ENCODE peak calls at places on chromosomes 3 and 15, in seven cellular contexts. F is OCI-LY7, V is BJ, U is SK-N-MC, R is adipocyte, A is dorsolateral prefrontal cortex, N is AG09309. W is an unnamed sample.

GRCh38 chr3:105806361-105806760 is 62.5 kb downstream of the CBLB start:
- DNase-seq in U (no peak), N (no peak), A (no peak), R (peak; percentile 60), F (no peak), V (no peak), W (no peak)

GRCh38 chr3:41265823-41266273 is 66.5 kb downstream of the CTNNB1 start:
- DNase-seq in F (no peak), V (no peak), U (no peak), A (no peak), R (peak; percentile 13), N (no peak), W (no peak)

GRCh38 chr3:73480187-73480672 is 144.5 kb downstream of the PDZRN3 start:
- DNase-seq in U (no peak), N (no peak), R (peak; percentile 45), V (no peak), A (no peak), F (no peak), W (no peak)

GRCh38 chr15:78075490-78076230 is 1.9 kb downstream of the TBC1D2B start:
- DNase-seq in U (no peak), R (peak; percentile 86), F (no peak), V (peak; percentile 67), A (peak; percentile 30), N (no peak), W (no peak)

GRCh38 chr3:158808697-158809096 is 6.8 kb downstream of the MFSD1 start:
- DNase-seq in F (no peak), R (no peak), V (no peak), A (no peak), U (no peak), N (peak; percentile 21), W (peak; percentile 80)

GRCh38 chr3:185216587-185216918 is 37.3 kb downstream of the EHHADH start:
- DNase-seq in N (no peak), A (no peak), F (no peak), V (no peak), R (peak; percentile 42), U (no peak), W (no peak)

GRCh38 chr3:153166206-153166605 is 4.2 kb downstream of the RAP2B start:
- DNase-seq in A (no peak), F (no peak), V (no peak), R (no peak), U (no peak), N (no peak), W (peak; percentile 27)

GRCh38 chr3:7309707-7310106 is 448.8 kb downstream of the GRM7 start:
- DNase-seq in U (peak; percentile 60), V (peak; percentile 0), R (no peak), F (no peak), N (no peak), A (no peak), W (no peak)

GRCh38 chr3:42497009-42497731 is 5.3 kb upstream of the VIPR1 start:
- DNase-seq in U (peak; percentile 44), A (no peak), N (peak; percentile 45), F (no peak), V (peak; percentile 30), R (peak; percentile 68), W (no peak)

GRCh38 chr3:171459130-171459941 is 869 bp downstream of the TNIK start:
- DNase-seq in N (no peak), F (no peak), V (no peak), A (peak; percentile 56), U (no peak), R (peak; percentile 37), W (no peak)

GRCh38 chr3:53163459-53164387 is 2.7 kb downstream of the PRKCD start:
- DNase-seq in A (no peak), R (peak; percentile 12), F (peak; percentile 36), V (no peak), N (no peak), U (no peak), W (no peak)
- H3K4me3 ChIP-seq in A (peak overlapping the region; percentile 80), R (peak overlapping the region; percentile 89), F (peak overlapping the region; percentile 96), V (no peak overlapping the region), N (no peak overlapping the region), U (no peak overlapping the region), W (no peak overlapping the region)

GRCh38 chr3:58392191-58392590 is 41.4 kb downstream of the PDHB start:
- DNase-seq in R (no peak), F (no peak), A (no peak), U (no peak), V (no peak), N (no peak), W (no peak)
- H3K4me3 ChIP-seq in R (no peak overlapping the region), F (no peak overlapping the region), A (no peak overlapping the region), U (no peak overlapping the region), V (no peak overlapping the region), N (no peak overlapping the region), W (no peak overlapping the region)

GRCh38 chr3:150925751-150926201 is 20.5 kb upstream of the MINDY4B start:
- DNase-seq in V (no peak), A (no peak), U (no peak), R (no peak), N (no peak), F (peak; percentile 47), W (peak; percentile 17)
- H3K4me3 ChIP-seq in V (no peak overlapping the region), A (peak overlapping the region; percentile 30), U (no peak overlapping the region), R (no peak overlapping the region), N (no peak overlapping the region), F (no peak overlapping the region), W (no peak overlapping the region)

DNA sequence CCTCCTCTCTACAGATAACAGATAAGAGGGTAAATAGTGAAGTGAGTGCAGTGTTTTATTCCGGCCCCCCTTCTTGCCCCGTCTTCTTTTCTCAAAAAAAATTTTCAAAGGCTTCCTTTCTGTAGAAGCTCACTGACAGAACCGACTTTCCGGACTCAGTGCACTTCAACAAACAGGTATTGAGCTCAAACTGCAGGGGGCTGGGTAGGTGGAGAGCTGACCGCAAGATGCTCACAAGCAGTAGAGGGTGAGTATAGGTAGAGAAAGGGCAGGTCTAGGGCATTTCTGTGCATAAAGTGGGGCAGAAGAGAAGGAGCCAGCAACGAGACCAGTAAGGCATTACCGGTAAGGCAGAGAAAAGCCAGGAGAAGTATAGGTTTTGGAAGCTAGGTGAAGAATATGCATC is 97.2 kb downstream of the ST6GAL1 start:
- DNase-seq in V (no peak), A (no peak), N (no peak), F (peak; percentile 57), R (no peak), U (no peak), W (peak; percentile 68)
- H3K4me3 ChIP-seq in V (no peak overlapping the region), A (peak overlapping the region; percentile 32), N (no peak overlapping the region), F (peak overlapping the region; percentile 64), R (no peak overlapping the region), U (no peak overlapping the region), W (no peak overlapping the region)

GRCh38 chr3:43690400-43691119 is at the start of gene ABHD5:
- DNase-seq in V (peak; percentile 73), F (peak; percentile 94), A (peak; percentile 90), N (peak; percentile 75), U (peak; percentile 16), R (peak; percentile 96), W (peak; percentile 93)
- H3K4me3 ChIP-seq in V (peak within 1 kb of the TSS; percentile 84), F (peak within 1 kb of the TSS; percentile 73), A (peak within 1 kb of the TSS; percentile 95), N (peak within 1 kb of the TSS; percentile 73), U (peak within 1 kb of the TSS; percentile 80), R (peak within 1 kb of the TSS; percentile 95), W (peak within 1 kb of the TSS; percentile 70)

DNA sequence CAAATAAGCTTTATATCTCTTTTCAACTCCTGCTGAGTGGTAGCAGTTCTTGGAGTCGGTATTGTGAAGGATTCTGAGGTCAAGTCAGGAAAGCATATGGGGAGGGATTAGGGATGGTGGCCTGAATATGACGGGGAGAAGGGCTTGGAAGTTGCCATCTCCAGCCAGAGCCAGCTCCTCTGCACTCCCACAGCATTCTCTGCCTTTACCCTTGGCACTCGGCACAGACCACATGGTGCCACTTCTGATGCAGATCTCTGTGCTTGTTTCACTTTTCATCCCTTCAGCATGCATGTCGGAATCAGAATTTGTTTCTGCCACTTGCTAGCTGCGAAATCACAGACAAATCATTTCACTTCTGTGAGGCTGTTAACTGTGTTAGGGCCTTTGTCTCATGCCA is 52.5 kb downstream of the RAB11A start:
- DNase-seq in F (no peak), A (peak; percentile 29), N (no peak), U (no peak), R (no peak), V (no peak), W (no peak)
- H3K4me3 ChIP-seq in F (no peak overlapping the region), A (no peak overlapping the region), N (no peak overlapping the region), U (no peak overlapping the region), R (no peak overlapping the region), V (no peak overlapping the region), W (no peak overlapping the region)

DNA sequence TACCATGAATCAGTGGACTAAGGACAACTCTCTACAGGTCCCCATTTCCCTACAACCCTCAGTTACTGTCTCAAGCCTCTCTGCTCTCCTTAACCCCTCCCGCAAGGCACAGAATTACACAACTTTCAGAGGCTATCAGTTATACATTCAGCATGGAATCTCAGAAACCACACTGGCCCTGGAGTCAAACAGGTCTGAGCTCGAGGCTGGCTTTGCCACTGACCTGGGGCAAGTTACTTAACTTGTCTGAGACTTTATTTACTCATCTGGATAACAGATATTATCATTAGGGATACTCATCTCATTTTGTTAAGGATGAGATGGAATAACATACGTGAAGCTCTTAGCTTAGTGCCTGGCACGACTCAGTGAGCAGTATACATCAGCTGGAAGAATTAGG is 95.2 kb downstream of the WDR76 start:
- DNase-seq in R (peak; percentile 62), F (no peak), A (no peak), U (no peak), V (no peak), N (no peak), W (no peak)
- H3K4me3 ChIP-seq in R (no peak overlapping the region), F (no peak overlapping the region), A (no peak overlapping the region), U (no peak overlapping the region), V (no peak overlapping the region), N (no peak overlapping the region), W (no peak overlapping the region)

W was measured in Jurkat, Clone E6-1.